ENCODE peak calls at places on chromosomes 5 and 9, in seven cellular contexts. D, N, L, R, E, V and U are unnamed samples.

GRCh38 chr5:57316798-57317327 is 143.0 kb downstream of the GPBP1 start:
- DNase-seq in D (no peak), N (no peak), L (no peak), R (no peak), E (no peak), V (peak; percentile 87), U (no peak)

GRCh38 chr9:134967547-134967930 is 49.8 kb upstream of the FCN1 start:
- DNase-seq in D (no peak), N (no peak), L (no peak), R (no peak), E (no peak), V (no peak), U (no peak)

GRCh38 chr5:137234973-137235943 is 263.9 kb downstream of the SPOCK1 start:
- DNase-seq in D (no peak), N (no peak), L (no peak), R (no peak), E (no peak), V (no peak), U (no peak)

GRCh38 chr5:170552486-170553122 is 48.8 kb downstream of the KCNIP1 start:
- DNase-seq in D (peak; percentile 51), N (no peak), L (peak; percentile 69), R (peak; percentile 53), E (peak; percentile 55), V (no peak), U (peak; percentile 50)

GRCh38 chr5:141717043-141717442 is 35.0 kb upstream of the ARAP3 start:
- DNase-seq in D (no peak), N (no peak), L (no peak), R (peak; percentile 39), E (no peak), V (no peak), U (no peak)

GRCh38 chr9:127123239-127123935 is 952 bp upstream of the ANGPTL2 start:
- DNase-seq in D (peak; percentile 49), N (no peak), L (no peak), R (no peak), E (no peak), V (no peak), U (no peak)

GRCh38 chr5:45521067-45521466 is 175.1 kb downstream of the HCN1 start:
- DNase-seq in D (no peak), N (peak; percentile 28), L (no peak), R (peak; percentile 72), E (no peak), V (no peak), U (peak; percentile 49)

GRCh38 chr5:134113572-134113907 is 941 bp upstream of the TCF7 start:
- DNase-seq in D (no peak), N (no peak), L (no peak), R (peak; percentile 29), E (no peak), V (no peak), U (peak; percentile 23)

GRCh38 chr9:133754187-133754586 is 16.0 kb upstream of the SARDH start:
- DNase-seq in D (no peak), N (no peak), L (no peak), R (no peak), E (no peak), V (no peak), U (no peak)

GRCh38 chr5:158451203-158451982 is 592.4 kb upstream of the CLINT1 start:
- DNase-seq in D (no peak), N (no peak), L (no peak), R (no peak), E (peak; percentile 18), V (peak; percentile 58), U (no peak)

GRCh38 chr5:10860645-10861455 is 99.8 kb upstream of the DAP start:
- DNase-seq in D (no peak), N (no peak), L (no peak), R (no peak), E (no peak), V (peak; percentile 18), U (no peak)

GRCh38 chr5:33338336-33339110 is 102.2 kb upstream of the TARS1 start:
- DNase-seq in D (no peak), N (no peak), L (no peak), R (no peak), E (no peak), V (no peak), U (no peak)

GRCh38 chr5:55668356-55668755 is 43.8 kb downstream of the SLC38A9 start:
- DNase-seq in D (no peak), N (no peak), L (no peak), R (no peak), E (no peak), V (no peak), U (no peak)

GRCh38 chr5:54649041-54649504 is 131.5 kb downstream of the SNX18 start:
- DNase-seq in D (no peak), N (no peak), L (no peak), R (no peak), E (no peak), V (no peak), U (no peak)

GRCh38 chr5:54644226-54644625 is 126.7 kb downstream of the SNX18 start:
- DNase-seq in D (no peak), N (no peak), L (no peak), R (no peak), E (no peak), V (peak; percentile 45), U (no peak)

GRCh38 chr5:54646285-54647101 is 128.9 kb downstream of the SNX18 start:
- DNase-seq in D (peak; percentile 73), N (no peak), L (peak; percentile 83), R (peak; percentile 44), E (peak; percentile 54), V (peak; percentile 54), U (peak; percentile 32)

GRCh38 chr5:54643679-54644078 is 126.1 kb downstream of the SNX18 start:
- DNase-seq in D (no peak), N (no peak), L (no peak), R (no peak), E (no peak), V (peak; percentile 59), U (no peak)

DNA sequence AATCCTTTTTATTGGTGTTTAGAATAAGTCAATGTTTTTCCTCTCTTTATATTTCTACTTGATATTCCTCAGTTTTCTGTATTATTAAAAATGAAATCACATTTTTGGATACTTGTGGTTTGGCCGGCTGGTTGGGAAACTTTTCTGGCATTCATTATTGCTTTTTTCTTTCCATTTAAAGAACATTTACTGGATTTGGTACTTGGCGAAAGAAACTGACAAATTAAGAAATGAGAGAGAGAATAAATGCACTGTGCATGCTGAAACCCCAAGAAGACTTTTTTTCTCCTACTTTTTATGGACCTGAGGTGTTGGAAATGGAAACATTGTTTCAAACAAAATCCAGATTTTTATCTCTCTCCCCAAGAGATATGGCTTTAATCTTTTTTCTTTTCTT is 128.3 kb downstream of the SNX18 start:
- DNase-seq in D (no peak), N (no peak), L (no peak), R (no peak), E (no peak), V (no peak), U (no peak)
- TF ChIP-seq CTCF in D (no peak), N (no peak), L (no peak), R (no peak), E (no peak), V (no peak), U (no peak)

GRCh38 chr5:132227235-132227484 is 493 bp downstream of the P4HA2 start:
- DNase-seq in D (no peak), N (no peak), L (no peak), R (no peak), E (no peak), V (no peak), U (no peak)

GRCh38 chr5:132229236-132229635 is 1.6 kb upstream of the P4HA2 start:
- DNase-seq in D (no peak), N (no peak), L (no peak), R (no peak), E (no peak), V (no peak), U (no peak)

GRCh38 chr5:132227485-132228240 is at the start of gene P4HA2:
- DNase-seq in D (peak; percentile 92), N (peak; percentile 76), L (peak; percentile 87), R (peak; percentile 76), E (peak; percentile 70), V (peak; percentile 32), U (peak; percentile 85)

GRCh38 chr5:132226516-132227234 is 978 bp downstream of the P4HA2 start:
- DNase-seq in D (peak; percentile 25), N (no peak), L (peak; percentile 31), R (no peak), E (no peak), V (no peak), U (no peak)

DNA sequence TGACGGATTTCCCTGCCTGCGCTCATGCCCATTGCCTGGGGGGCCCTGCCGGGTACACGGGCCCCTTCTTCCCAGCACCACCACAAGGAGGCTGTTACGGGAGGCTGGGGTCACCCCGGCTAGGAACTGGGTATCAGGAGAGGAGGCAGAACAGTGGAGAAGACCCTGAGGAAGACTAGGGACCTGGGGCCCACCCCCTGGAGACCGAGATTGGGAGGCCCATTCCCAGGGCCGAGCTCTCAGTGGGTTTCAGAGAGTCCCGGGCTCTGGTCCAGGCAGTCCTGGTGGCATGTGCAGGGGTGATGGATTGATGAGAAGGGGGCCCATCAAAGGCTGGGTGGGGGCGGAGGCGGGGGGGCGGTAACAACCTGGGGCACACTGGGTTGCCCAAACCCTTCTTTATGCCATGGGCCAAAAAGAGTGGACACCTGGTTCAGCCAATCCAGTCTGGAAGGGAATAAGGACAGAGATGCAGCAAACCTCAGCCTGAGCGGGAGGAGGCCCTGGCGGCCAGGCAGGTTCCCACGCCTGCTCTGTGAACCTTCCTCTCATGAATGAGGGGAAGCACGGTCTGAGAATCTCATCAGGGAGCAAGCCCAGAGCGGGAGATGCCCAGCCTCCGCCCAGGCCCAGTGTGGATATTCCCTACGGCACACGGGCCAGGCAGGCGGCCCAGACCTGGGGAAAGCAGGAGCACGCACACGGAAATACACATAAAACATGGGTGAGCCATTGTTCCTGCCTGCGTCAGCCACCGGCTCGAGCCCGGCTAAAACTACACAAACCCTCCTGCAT is 785 bp upstream of the P4HA2 start:
- DNase-seq in D (no peak), N (no peak), L (peak; percentile 47), R (no peak), E (no peak), V (no peak), U (no peak)
- TF ChIP-seq CTCF in D (no peak), N (no peak), L (no peak), R (no peak), E (no peak), V (no peak), U (no peak)

DNA sequence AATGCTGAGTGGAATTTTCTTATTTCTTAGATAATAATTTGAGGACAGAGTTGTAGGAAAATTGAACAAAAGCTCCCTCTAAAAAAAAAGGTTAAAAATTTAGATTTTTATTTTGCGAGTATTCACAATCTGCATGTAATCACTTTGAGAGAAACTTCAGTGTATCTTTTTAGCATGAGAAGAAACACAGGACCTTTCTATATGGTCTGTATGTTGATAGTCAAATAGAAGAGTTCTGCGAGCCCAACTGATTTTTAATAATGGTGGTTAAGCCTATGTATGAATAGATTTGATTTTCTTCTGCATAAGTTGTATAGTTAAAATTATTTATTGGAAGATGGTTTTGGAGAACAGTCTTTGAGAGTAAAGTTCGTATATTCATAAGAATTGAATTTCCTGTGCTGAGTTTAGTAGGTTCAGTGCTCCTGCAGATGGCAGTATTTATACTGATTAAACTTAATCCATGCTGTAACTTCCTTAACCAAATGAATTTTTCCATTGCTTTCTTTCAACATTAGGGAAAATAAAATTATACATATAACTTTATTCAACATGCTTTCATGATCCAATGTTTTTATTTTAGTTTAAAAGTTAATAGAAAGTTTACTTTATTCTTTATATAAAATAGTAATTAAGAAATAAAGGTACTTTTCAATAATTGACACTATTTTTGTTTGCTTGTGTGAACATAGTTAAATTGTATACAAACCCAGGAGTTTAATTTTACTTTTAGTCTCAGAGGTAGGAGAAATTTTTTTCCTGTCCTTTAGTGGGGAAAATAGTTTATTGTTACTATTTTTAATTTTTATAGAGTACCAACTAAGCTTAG is 19.6 kb downstream of the TCERG1 start:
- DNase-seq in D (no peak), N (no peak), L (no peak), R (no peak), E (no peak), V (no peak), U (no peak)
- TF ChIP-seq CTCF in D (no peak), N (peak; percentile 54), L (peak; percentile 38), R (no peak), E (peak; percentile 44), V (peak; percentile 47), U (peak; percentile 12)

GRCh38 chr5:66861402-66861801 is 265.2 kb downstream of the MAST4 start:
- DNase-seq in D (no peak), N (no peak), L (no peak), R (no peak), E (no peak), V (no peak), U (no peak)
- TF ChIP-seq CTCF in D (no peak), N (no peak), L (no peak), R (no peak), E (no peak), V (no peak), U (no peak)